ENCODE peak calls at places on chromosomes 11 and 22, in four cellular contexts. One of them, this sample, is unnamed.

GRCh38 chr11:92153542-92153941 is 71.1 kb upstream of the FAT3 start:
- DNase-seq in H1: no peak
- DNase-seq in SK-N-SH: no peak
- DNase-seq in K562: no peak
- DNase-seq in this sample: no peak

GRCh38 chr22:50271519-50271970 is 1.4 kb upstream of the MAPK11 start:
- DNase-seq in K562: peak
- DNase-seq in SK-N-SH: peak
- DNase-seq in H1: no peak
- DNase-seq in this sample: no peak

GRCh38 chr11:69939551-69940245 is 120.5 kb upstream of the FGF3 start:
- DNase-seq in H1: no peak
- DNase-seq in SK-N-SH: peak
- DNase-seq in K562: no peak
- DNase-seq in this sample: no peak

GRCh38 chr22:46791201-46791731 is 28.8 kb downstream of the TBC1D22A start:
- DNase-seq in SK-N-SH: no peak
- DNase-seq in K562: peak
- DNase-seq in H1: no peak
- DNase-seq in this sample: no peak

GRCh38 chr11:115221461-115222069 is 282.6 kb downstream of the CADM1 start:
- DNase-seq in H1: no peak
- DNase-seq in K562: no peak
- DNase-seq in SK-N-SH: no peak
- DNase-seq in this sample: peak

GRCh38 chr11:35237860-35238715 is 99.1 kb downstream of the CD44 start:
- DNase-seq in H1: peak
- DNase-seq in SK-N-SH: peak
- DNase-seq in K562: peak
- DNase-seq in this sample: peak

GRCh38 chr22:31173386-31174145 is 13.6 kb downstream of the RNF185 start:
- DNase-seq in SK-N-SH: no peak
- DNase-seq in H1: no peak
- DNase-seq in K562: no peak
- DNase-seq in this sample: no peak

GRCh38 chr11:70128435-70128906 is 50.4 kb downstream of the ANO1 start:
- DNase-seq in K562: no peak
- DNase-seq in SK-N-SH: no peak
- DNase-seq in H1: peak
- DNase-seq in this sample: no peak

GRCh38 chr11:14529933-14530332 is 9.7 kb upstream of the PSMA1 start:
- DNase-seq in K562: no peak
- DNase-seq in H1: no peak
- DNase-seq in SK-N-SH: no peak
- DNase-seq in this sample: no peak
- TF ChIP-seq NRF1 in K562: no peak
- TF ChIP-seq NRF1 in H1: no peak
- TF ChIP-seq NRF1 in SK-N-SH: no peak
- TF ChIP-seq NRF1 in this sample: no peak

GRCh38 chr22:24428751-24429410 is 1.5 kb downstream of the ADORA2A start:
- DNase-seq in H1: no peak
- DNase-seq in K562: no peak
- DNase-seq in SK-N-SH: peak
- DNase-seq in this sample: no peak

GRCh38 chr22:24426436-24426835 is 963 bp upstream of the ADORA2A start:
- DNase-seq in H1: no peak
- DNase-seq in SK-N-SH: no peak
- DNase-seq in K562: no peak
- DNase-seq in this sample: no peak

GRCh38 chr22:24426859-24427499 is 420 bp upstream of the ADORA2A start:
- DNase-seq in K562: no peak
- DNase-seq in H1: no peak
- DNase-seq in SK-N-SH: no peak
- DNase-seq in this sample: no peak

GRCh38 chr22:24429411-24430365 is 2.3 kb downstream of the ADORA2A start:
- DNase-seq in H1: no peak
- DNase-seq in K562: no peak
- DNase-seq in SK-N-SH: peak
- DNase-seq in this sample: no peak

GRCh38 chr22:24427500-24428164 is at the start of gene ADORA2A:
- DNase-seq in H1: no peak
- DNase-seq in SK-N-SH: peak
- DNase-seq in K562: no peak
- DNase-seq in this sample: peak
- TF ChIP-seq NRF1 in H1: no peak
- TF ChIP-seq NRF1 in SK-N-SH: no peak
- TF ChIP-seq NRF1 in K562: no peak
- TF ChIP-seq NRF1 in this sample: no peak

DNA sequence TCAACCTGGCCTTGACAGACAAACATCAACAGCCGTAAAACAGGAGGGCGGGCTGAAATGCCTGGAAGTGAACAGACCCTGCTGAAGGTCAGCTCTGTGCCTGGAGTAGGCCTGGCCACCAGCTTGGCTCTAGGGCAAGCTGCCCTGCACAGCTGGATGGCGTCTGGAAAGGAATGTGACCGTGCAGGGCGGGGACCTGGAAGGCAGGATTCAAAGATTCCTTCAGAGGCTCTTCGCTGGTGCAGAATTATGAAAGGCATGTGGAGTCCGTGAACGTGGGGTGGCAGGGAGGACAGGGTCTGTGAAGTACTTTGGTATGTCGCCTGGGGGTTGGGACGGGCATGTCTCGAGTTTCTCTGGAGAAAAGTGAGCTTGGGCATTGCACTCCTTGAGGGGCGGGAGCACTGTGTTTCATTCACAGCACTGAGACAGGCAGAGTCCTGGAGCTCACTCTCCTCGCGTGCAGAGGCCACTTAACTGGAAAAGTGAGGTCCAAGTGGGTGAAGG is 1.5 kb downstream of the EHD1 start:
- DNase-seq in K562: no peak
- DNase-seq in H1: no peak
- DNase-seq in SK-N-SH: no peak
- DNase-seq in this sample: no peak
- TF ChIP-seq NRF1 in K562: no peak
- TF ChIP-seq NRF1 in H1: no peak
- TF ChIP-seq NRF1 in SK-N-SH: no peak
- TF ChIP-seq NRF1 in this sample: no peak

GRCh38 chr11:95132956-95133355 is 43.3 kb downstream of the ENDOD1 start:
- DNase-seq in SK-N-SH: no peak
- DNase-seq in K562: no peak
- DNase-seq in H1: no peak
- DNase-seq in this sample: no peak
- TF ChIP-seq NRF1 in SK-N-SH: no peak
- TF ChIP-seq NRF1 in K562: no peak
- TF ChIP-seq NRF1 in H1: no peak
- TF ChIP-seq NRF1 in this sample: no peak

GRCh38 chr22:17578129-17578754 is 14.9 kb downstream of the SLC25A18 start:
- DNase-seq in SK-N-SH: no peak
- DNase-seq in K562: no peak
- DNase-seq in H1: no peak
- DNase-seq in this sample: no peak
- TF ChIP-seq NRF1 in SK-N-SH: no peak
- TF ChIP-seq NRF1 in K562: no peak
- TF ChIP-seq NRF1 in H1: no peak
- TF ChIP-seq NRF1 in this sample: no peak

GRCh38 chr11:62612366-62613274 is at the start of the genes EML3 and ROM1:
- DNase-seq in K562: peak
- DNase-seq in SK-N-SH: peak
- DNase-seq in H1: peak
- DNase-seq in this sample: no peak

GRCh38 chr11:62613275-62613864 is 313 bp downstream of the ROM1 start:
- DNase-seq in SK-N-SH: no peak
- DNase-seq in H1: no peak
- DNase-seq in K562: no peak
- DNase-seq in this sample: no peak

GRCh38 chr11:62610814-62611704 is 1.5 kb downstream of the EML3 start:
- DNase-seq in H1: no peak
- DNase-seq in K562: no peak
- DNase-seq in SK-N-SH: no peak
- DNase-seq in this sample: no peak

GRCh38 chr11:62610403-62610802 is 2.2 kb downstream of the EML3 start:
- DNase-seq in H1: no peak
- DNase-seq in SK-N-SH: no peak
- DNase-seq in K562: no peak
- DNase-seq in this sample: no peak

GRCh38 chr11:62611705-62612365 is 740 bp downstream of the EML3 start:
- DNase-seq in H1: no peak
- DNase-seq in K562: peak
- DNase-seq in SK-N-SH: peak
- DNase-seq in this sample: no peak
- TF ChIP-seq NRF1 in H1: no peak
- TF ChIP-seq NRF1 in K562: no peak
- TF ChIP-seq NRF1 in SK-N-SH: no peak
- TF ChIP-seq NRF1 in this sample: no peak

GRCh38 chr11:87150936-87151335 is 113.2 kb downstream of the TMEM135 start:
- DNase-seq in SK-N-SH: no peak
- DNase-seq in K562: no peak
- DNase-seq in H1: no peak
- DNase-seq in this sample: no peak
- TF ChIP-seq NRF1 in SK-N-SH: no peak
- TF ChIP-seq NRF1 in K562: no peak
- TF ChIP-seq NRF1 in H1: no peak
- TF ChIP-seq NRF1 in this sample: no peak

GRCh38 chr11:6992457-6993431 is 27.4 kb downstream of the ZNF214 start:
- DNase-seq in H1: no peak
- DNase-seq in SK-N-SH: no peak
- DNase-seq in K562: no peak
- DNase-seq in this sample: no peak
- TF ChIP-seq NRF1 in H1: no peak
- TF ChIP-seq NRF1 in SK-N-SH: no peak
- TF ChIP-seq NRF1 in K562: no peak
- TF ChIP-seq NRF1 in this sample: no peak

DNA sequence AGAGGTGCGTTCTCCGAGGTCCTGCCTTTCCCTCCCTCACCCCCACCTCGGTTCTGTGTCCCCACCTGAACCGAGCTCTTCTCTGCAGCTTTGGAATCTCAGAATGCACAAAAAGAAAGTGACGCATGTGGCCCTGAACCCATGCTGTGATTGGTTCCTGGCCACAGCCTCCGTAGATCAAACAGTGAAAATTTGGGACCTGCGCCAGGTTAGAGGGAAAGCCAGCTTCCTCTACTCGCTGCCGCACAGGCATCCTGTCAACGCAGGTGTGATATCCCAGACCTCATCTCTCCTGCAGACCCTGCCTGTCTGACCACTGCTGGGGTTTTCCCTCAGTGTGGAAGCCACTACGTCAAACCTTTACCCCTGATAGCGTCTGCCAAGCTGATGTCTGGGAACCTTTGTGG is 13.9 kb downstream of the ACP2 start:
- DNase-seq in H1: no peak
- DNase-seq in K562: no peak
- DNase-seq in SK-N-SH: peak
- DNase-seq in this sample: no peak
- TF ChIP-seq NRF1 in H1: no peak
- TF ChIP-seq NRF1 in K562: no peak
- TF ChIP-seq NRF1 in SK-N-SH: no peak
- TF ChIP-seq NRF1 in this sample: no peak

GRCh38 chr22:35648066-35649025 is at the start of gene APOL6:
- DNase-seq in SK-N-SH: no peak
- DNase-seq in H1: no peak
- DNase-seq in K562: peak
- DNase-seq in this sample: peak
- TF ChIP-seq NRF1 in SK-N-SH: no peak
- TF ChIP-seq NRF1 in H1: no peak
- TF ChIP-seq NRF1 in K562: no peak
- TF ChIP-seq NRF1 in this sample: no peak

This sample was measured in GM12878.